ENCODE peak calls at places on chromosomes 11 and 22, in six cellular contexts. G, E, Y, Q, I and H are unnamed samples.

GRCh38 chr11:58900479-58901420 is 38.5 kb upstream of the GLYATL1 start:
- DNase-seq in E (peak), I (peak), Q (peak), Y (peak), G (peak), H (no peak)

GRCh38 chr11:111416231-111416960 is 37.3 kb upstream of the POU2AF1 start:
- DNase-seq in E (no peak), G (no peak), Y (no peak), Q (no peak), I (no peak), H (no peak)

GRCh38 chr11:959608-960007 is 33.9 kb downstream of the AP2A2 start:
- DNase-seq in Q (no peak), I (no peak), Y (no peak), G (no peak), E (no peak), H (no peak)

GRCh38 chr11:31816467-31817053 is 5.4 kb upstream of the PAX6 start:
- DNase-seq in Y (no peak), E (no peak), Q (no peak), I (peak), G (no peak), H (no peak)

GRCh38 chr11:117856252-117856651 is 20.2 kb downstream of the FXYD6 start:
- DNase-seq in I (no peak), Q (no peak), G (no peak), Y (no peak), E (no peak), H (no peak)

GRCh38 chr22:21568207-21569075 is 927 bp downstream of the UBE2L3 start:
- DNase-seq in Q (peak), I (peak), Y (peak), E (no peak), G (peak), H (no peak)

GRCh38 chr11:128422576-128423370 is 164.6 kb downstream of the ETS1 start:
- DNase-seq in G (no peak), E (no peak), I (peak), Y (no peak), Q (no peak), H (no peak)

GRCh38 chr22:19962246-19962908 is 20.8 kb upstream of the TXNRD2 start:
- DNase-seq in Q (peak), E (no peak), G (peak), I (peak), Y (peak), H (no peak)

GRCh38 chr22:17893900-17894299 is 119.6 kb upstream of the BID start:
- DNase-seq in Y (no peak), E (no peak), Q (no peak), G (no peak), I (peak), H (no peak)

GRCh38 chr22:21624120-21624879 is 5.5 kb downstream of the YDJC start:
- DNase-seq in Y (no peak), G (peak), I (no peak), Q (no peak), E (no peak), H (no peak)

GRCh38 chr11:119989422-119989821 is 148.5 kb downstream of the TRIM29 start:
- DNase-seq in G (no peak), E (no peak), I (no peak), Q (no peak), Y (no peak), H (no peak)

GRCh38 chr11:111454561-111455192 is 57.5 kb downstream of the BTG4 start:
- DNase-seq in E (no peak), Q (peak), I (peak), G (peak), Y (peak), H (no peak)

GRCh38 chr11:41289408-41289807 is 170.0 kb downstream of the LRRC4C start:
- DNase-seq in G (no peak), E (no peak), Y (no peak), I (no peak), Q (no peak), H (no peak)

GRCh38 chr22:49269928-49270327 is 557.7 kb downstream of the BRD1 start:
- DNase-seq in I (no peak), G (no peak), Q (no peak), E (no peak), Y (no peak), H (no peak)
- H3K4me3 ChIP-seq in I (no peak), G (no peak), Q (no peak), E (no peak), Y (no peak), H (no peak)

GRCh38 chr11:66316849-66317251 is at the start of gene CD248:
- DNase-seq in Y (peak), I (no peak), G (peak), Q (peak), E (no peak), H (no peak)
- H3K4me3 ChIP-seq in Y (peak), I (peak), G (peak), Q (peak), E (no peak), H (no peak)

GRCh38 chr11:131544591-131544990 is 174.2 kb downstream of the NTM start:
- DNase-seq in Q (no peak), Y (no peak), I (no peak), E (no peak), G (no peak), H (no peak)

GRCh38 chr11:131549099-131549498 is 178.7 kb downstream of the NTM start:
- DNase-seq in I (no peak), G (no peak), Y (no peak), E (no peak), Q (no peak), H (no peak)

GRCh38 chr11:131546218-131546895 is 175.9 kb downstream of the NTM start:
- DNase-seq in G (no peak), Y (no peak), E (no peak), I (no peak), Q (peak), H (no peak)
- H3K4me3 ChIP-seq in G (peak), Y (no peak), E (no peak), I (no peak), Q (peak), H (no peak)

GRCh38 chr22:46047226-46047625 is 70.3 kb upstream of the WNT7B start:
- DNase-seq in Y (no peak), Q (no peak), E (no peak), G (no peak), I (no peak), H (no peak)

GRCh38 chr22:46049726-46050450 is 72.9 kb upstream of the WNT7B start:
- DNase-seq in E (no peak), I (no peak), Q (no peak), Y (no peak), G (no peak), H (no peak)

GRCh38 chr22:46045459-46046298 is 68.7 kb upstream of the WNT7B start:
- DNase-seq in Q (no peak), G (no peak), Y (no peak), E (no peak), I (no peak), H (no peak)

GRCh38 chr22:46046299-46046685 is 69.3 kb upstream of the WNT7B start:
- DNase-seq in E (no peak), G (no peak), Q (no peak), I (no peak), Y (no peak), H (no peak)

DNA sequence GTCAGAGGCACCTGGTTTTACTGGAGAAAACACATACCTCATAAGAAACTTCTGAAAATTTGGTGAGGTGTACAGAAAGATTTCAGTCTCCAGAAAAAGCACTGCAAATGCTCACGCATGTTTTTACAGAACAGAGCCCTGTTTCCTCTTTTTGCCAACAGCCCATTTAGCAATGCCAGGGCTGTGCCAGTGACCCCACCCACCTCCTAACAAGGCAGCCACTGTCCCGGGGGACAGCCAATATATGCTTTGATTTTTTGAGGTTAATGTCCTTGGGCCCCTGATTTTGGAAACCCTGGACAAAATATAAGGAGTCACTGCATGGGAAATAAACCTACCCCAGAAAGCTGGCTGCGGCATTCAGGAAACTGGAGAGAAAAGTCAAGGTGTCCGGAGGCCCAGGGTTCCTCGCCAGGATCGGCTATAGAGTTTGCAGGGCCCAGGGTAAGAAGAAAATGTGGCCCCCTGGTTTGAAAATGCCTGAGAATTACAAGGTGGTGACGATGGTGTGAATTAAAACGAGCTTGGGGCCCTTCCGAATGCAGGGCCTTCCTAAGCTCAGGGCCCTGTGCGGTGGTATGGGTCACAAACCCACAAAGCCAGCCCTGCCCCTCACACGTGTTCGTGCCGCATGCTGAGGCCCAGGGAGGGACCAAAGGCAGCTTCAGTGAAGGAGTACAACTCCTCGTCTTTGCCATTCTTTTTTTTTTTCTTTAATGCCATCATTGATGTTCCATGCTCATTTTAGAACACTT is 71.1 kb upstream of the WNT7B start:
- DNase-seq in E (no peak), Q (no peak), Y (no peak), I (no peak), G (no peak), H (no peak)
- H3K4me3 ChIP-seq in E (no peak), Q (no peak), Y (no peak), I (no peak), G (peak), H (no peak)

GRCh38 chr11:62104001-62104400 is 19.8 kb upstream of the INCENP start:
- DNase-seq in Y (no peak), E (no peak), G (no peak), Q (no peak), I (no peak), H (no peak)

GRCh38 chr11:62105611-62106245 is 18.1 kb upstream of the INCENP start:
- DNase-seq in Y (no peak), E (no peak), Q (no peak), G (peak), I (no peak), H (no peak)

GRCh38 chr11:62103141-62103540 is 20.7 kb upstream of the INCENP start:
- DNase-seq in I (no peak), G (no peak), Q (no peak), Y (no peak), E (no peak), H (no peak)

GRCh38 chr11:62108017-62108750 is 15.6 kb upstream of the INCENP start:
- DNase-seq in Y (peak), I (peak), Q (peak), E (no peak), G (peak), H (no peak)

DNA sequence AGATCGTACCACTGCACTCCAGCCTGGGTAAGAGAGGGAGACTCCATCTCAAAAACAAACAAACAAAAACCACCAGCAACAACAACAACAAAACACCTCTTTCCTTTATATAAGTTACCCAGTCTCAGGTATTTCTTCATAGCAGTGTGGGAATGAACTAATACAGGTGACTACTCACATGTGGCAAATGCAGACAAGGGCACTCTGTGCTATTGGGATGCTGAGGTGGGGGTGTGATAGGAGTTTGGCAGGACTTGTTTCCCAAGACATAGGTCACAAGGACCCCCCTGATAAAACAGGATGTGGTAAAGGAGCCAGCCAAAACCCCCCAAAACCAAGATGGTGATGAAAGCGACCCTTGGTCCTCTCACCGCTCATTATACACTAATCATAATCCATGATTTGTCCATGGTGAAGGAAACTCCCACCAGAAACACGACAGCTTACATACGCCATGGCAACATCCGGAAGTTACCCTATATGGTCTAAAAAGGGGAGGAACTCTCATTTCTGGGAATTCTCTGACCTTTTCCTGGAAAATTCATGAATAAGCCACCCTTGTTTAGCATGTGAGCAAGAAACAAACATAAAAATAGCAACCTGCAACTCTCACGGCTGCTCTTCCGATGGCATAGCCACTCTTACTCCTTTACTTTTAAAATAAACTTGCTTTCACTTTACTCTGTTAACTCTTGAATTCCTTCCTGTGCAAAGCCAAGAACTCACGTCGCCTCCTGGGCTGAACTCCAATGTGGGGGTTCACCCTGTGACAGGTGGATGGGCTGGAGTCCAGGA is 18.8 kb upstream of the INCENP start:
- DNase-seq in G (peak), Q (peak), E (no peak), I (peak), Y (peak), H (no peak)
- H3K4me3 ChIP-seq in G (peak), Q (no peak), E (no peak), I (no peak), Y (no peak), H (no peak)

GRCh38 chr22:50302041-50302541 is 5.4 kb downstream of the PLXNB2 start:
- DNase-seq in E (no peak), Q (no peak), G (peak), Y (no peak), I (peak), H (no peak)
- H3K4me3 ChIP-seq in E (peak), Q (no peak), G (no peak), Y (no peak), I (no peak), H (no peak)

DNA sequence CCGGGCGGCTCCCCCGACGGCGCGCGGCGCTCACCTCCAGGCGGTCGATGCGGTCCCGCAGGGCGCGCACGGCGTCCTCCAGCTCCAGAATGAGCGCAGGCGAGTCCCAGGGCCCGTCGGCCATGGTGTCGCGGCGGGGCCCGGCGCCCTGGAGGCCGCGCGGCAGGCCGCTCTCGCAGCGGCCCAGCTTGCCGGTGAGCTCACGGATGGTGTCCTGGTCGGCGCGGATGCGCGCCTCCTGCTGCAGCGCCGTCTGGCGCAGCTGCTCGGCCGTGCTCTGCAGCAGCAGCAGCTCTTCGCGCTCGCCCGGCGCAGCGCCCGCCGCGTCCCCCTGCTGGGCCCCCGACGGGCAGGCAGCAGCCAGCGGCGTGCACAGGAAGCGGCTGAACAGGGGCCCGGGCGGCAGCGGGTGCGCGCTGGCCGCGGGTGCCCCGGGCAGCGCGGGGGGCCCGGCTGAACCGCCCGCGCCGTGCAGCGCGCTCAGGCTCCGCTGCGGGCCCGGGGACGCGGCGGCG is 570 bp downstream of the NPTXR start:
- DNase-seq in E (peak), I (peak), G (peak), Y (peak), Q (peak), H (no peak)
- H3K4me3 ChIP-seq in E (peak), I (peak), G (peak), Y (no peak), Q (no peak), H (peak)

GRCh38 chr11:65927904-65928397 is 8.7 kb downstream of the DRAP1 start:
- DNase-seq in Y (no peak), Q (no peak), G (no peak), I (peak), E (no peak), H (no peak)
- H3K4me3 ChIP-seq in Y (no peak), Q (no peak), G (no peak), I (no peak), E (no peak), H (no peak)

GRCh38 chr11:69445131-69445470 is 36.4 kb upstream of the LINC01488 start:
- DNase-seq in I (no peak), G (no peak), Q (no peak), E (no peak), Y (no peak), H (no peak)

GRCh38 chr11:69442807-69443137 is 38.7 kb upstream of the LINC01488 start:
- DNase-seq in E (peak), Q (peak), G (peak), Y (no peak), I (no peak), H (no peak)

GRCh38 chr11:69444381-69445130 is 36.9 kb upstream of the LINC01488 start:
- DNase-seq in Y (no peak), Q (peak), I (no peak), E (peak), G (peak), H (peak)

GRCh38 chr11:69443138-69443967 is 38.1 kb upstream of the LINC01488 start:
- DNase-seq in E (peak), Q (peak), G (peak), I (peak), Y (peak), H (no peak)

DNA sequence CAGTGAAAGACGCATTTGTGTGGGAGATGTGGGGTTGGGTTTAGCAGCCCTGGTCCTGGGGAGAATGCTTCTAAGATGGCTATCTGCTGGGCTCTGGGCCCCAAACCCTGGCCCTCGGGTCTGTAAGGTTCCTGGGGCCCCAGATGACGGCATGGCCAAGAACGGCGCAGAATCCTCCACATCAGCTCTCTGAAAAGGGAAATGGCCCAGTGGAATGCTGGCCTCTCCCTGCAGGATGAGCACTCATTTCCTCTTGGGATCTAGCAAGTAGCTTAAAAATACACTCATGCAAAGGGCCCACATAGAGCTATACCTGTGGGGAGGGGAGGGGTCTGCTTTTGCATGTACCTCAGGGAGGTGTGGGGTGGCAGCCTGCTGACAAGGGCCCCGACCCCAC is 37.5 kb upstream of the LINC01488 start:
- DNase-seq in I (no peak), Y (peak), E (no peak), G (no peak), Q (peak), H (no peak)
- H3K4me3 ChIP-seq in I (no peak), Y (no peak), E (peak), G (peak), Q (no peak), H (no peak)